ENCODE peak calls at places on chromosomes 2 and 18, in nine cellular contexts. I, F, E, Y, Q, K, R, S and A are unnamed samples.
A peak's percentile ranks its signal among the peaks of the same experiment; 100 is the strongest.

GRCh38 chr2:72291059-72291458 is 143.4 kb upstream of the CYP26B1 start:
- DNase-seq in I (no peak), F (no peak), E (no peak), Y (no peak), Q (peak; percentile 49), K (no peak), R (no peak), S (peak; percentile 50), A (no peak)

GRCh38 chr2:42064417-42064942 is 16.7 kb downstream of the PKDCC start:
- DNase-seq in I (no peak), F (peak; percentile 68), E (no peak), Y (no peak), Q (peak; percentile 72), K (no peak), R (no peak), S (peak; percentile 81), A (no peak)

GRCh38 chr2:102588213-102588939 is 31.0 kb upstream of the SLC9A2 start:
- DNase-seq in I (no peak), F (no peak), E (no peak), Y (no peak), Q (no peak), K (no peak), R (no peak), S (no peak), A (no peak)

GRCh38 chr2:145685323-145686050 is 1165.6 kb upstream of the ZEB2 start:
- DNase-seq in I (no peak), F (no peak), E (no peak), Y (no peak), Q (no peak), K (no peak), R (no peak), S (peak; percentile 68), A (no peak)

GRCh38 chr18:41391616-41392610 is 563.1 kb upstream of the PIK3C3 start:
- DNase-seq in I (peak; percentile 17), F (peak; percentile 27), E (peak; percentile 91), Y (peak; percentile 66), Q (peak; percentile 59), K (peak; percentile 51), R (peak; percentile 7), S (peak; percentile 85), A (peak; percentile 85)

GRCh38 chr2:181742908-181743722 is 62.8 kb upstream of the NEUROD1 start:
- DNase-seq in I (peak; percentile 52), F (peak; percentile 45), E (peak; percentile 60), Y (peak; percentile 17), Q (peak; percentile 50), K (peak; percentile 40), R (peak; percentile 18), S (peak; percentile 76), A (no peak)

GRCh38 chr2:181258761-181259160 is 198.4 kb upstream of the ITGA4 start:
- DNase-seq in I (no peak), F (peak; percentile 93), E (no peak), Y (no peak), Q (peak; percentile 86), K (no peak), R (no peak), S (peak; percentile 66), A (no peak)

GRCh38 chr2:218802595-218802994 is 20.6 kb downstream of the CYP27A1 start:
- DNase-seq in I (no peak), F (no peak), E (no peak), Y (no peak), Q (no peak), K (no peak), R (no peak), S (no peak), A (no peak)

GRCh38 chr2:145546091-145546490 is 1026.2 kb upstream of the ZEB2 start:
- DNase-seq in I (no peak), F (peak; percentile 18), E (no peak), Y (no peak), Q (peak; percentile 29), K (no peak), R (no peak), S (peak; percentile 24), A (no peak)

GRCh38 chr2:197251576-197251975 is 59.0 kb downstream of the ANKRD44 start:
- DNase-seq in I (no peak), F (peak; percentile 27), E (no peak), Y (no peak), Q (no peak), K (no peak), R (no peak), S (peak; percentile 50), A (no peak)

GRCh38 chr2:54438271-54438670 is 17.9 kb upstream of the SPTBN1 start:
- DNase-seq in I (no peak), F (no peak), E (peak; percentile 17), Y (no peak), Q (no peak), K (no peak), R (peak; percentile 38), S (peak; percentile 71), A (no peak)

GRCh38 chr2:174544156-174544555 is 53.4 kb downstream of the WIPF1 start:
- DNase-seq in I (no peak), F (no peak), E (no peak), Y (no peak), Q (no peak), K (no peak), R (no peak), S (peak; percentile 18), A (no peak)

GRCh38 chr18:28890796-28891195 is 713.9 kb upstream of the CDH2 start:
- DNase-seq in I (no peak), F (no peak), E (no peak), Y (no peak), Q (no peak), K (no peak), R (no peak), S (no peak), A (no peak)

DNA sequence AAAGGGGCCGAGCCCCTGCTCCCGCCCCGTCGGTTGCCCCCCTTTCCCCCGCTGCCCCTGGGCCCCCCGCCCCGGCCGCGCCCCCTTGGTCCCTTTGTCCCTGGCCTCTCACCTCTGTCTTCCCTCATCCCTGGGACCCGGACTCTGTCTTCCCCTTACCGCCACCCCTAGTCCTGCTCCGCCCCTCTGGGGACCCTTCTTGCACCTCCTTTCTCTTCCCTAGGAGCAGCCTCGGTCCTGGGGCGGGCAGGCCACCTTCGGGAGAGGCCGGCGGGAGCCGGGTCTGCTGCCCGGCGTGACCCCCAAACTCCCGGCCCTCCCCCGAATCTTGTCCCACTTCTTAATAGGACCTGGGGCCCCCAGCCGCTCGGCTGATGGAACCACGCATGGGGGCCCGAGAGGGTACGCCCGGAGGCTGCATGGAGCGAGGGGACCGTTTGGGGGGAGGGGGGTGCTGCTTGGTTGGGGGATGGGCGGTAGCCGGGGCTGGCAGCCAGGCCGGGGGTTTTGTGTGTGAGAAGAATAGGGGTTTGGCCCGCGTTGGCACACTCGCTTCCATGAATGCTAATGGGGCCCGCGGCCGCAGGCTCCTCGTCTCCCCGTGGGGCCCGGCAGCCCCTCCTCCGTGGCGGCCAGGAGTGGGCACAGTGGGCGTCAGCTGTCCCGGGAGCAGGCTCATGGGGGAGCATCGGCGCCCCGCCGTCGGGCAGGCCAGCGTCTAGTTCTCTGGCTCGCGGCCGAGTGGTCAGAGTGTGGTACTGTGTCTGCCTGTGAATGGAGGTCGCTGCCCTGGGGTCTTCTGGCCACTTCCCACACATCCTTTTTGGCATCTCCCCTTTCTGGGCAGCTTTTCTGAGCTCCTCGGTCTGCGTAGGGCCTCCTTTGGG is 951 bp downstream of the GAREM2 start:
- DNase-seq in I (no peak), F (no peak), E (peak; percentile 56), Y (no peak), Q (no peak), K (no peak), R (no peak), S (no peak), A (no peak)
- TF ChIP-seq CTCF in I (no peak), F (no peak), E (no peak), Y (no peak), Q (no peak), K (no peak), R (no peak), S (no peak), A (no peak)

DNA sequence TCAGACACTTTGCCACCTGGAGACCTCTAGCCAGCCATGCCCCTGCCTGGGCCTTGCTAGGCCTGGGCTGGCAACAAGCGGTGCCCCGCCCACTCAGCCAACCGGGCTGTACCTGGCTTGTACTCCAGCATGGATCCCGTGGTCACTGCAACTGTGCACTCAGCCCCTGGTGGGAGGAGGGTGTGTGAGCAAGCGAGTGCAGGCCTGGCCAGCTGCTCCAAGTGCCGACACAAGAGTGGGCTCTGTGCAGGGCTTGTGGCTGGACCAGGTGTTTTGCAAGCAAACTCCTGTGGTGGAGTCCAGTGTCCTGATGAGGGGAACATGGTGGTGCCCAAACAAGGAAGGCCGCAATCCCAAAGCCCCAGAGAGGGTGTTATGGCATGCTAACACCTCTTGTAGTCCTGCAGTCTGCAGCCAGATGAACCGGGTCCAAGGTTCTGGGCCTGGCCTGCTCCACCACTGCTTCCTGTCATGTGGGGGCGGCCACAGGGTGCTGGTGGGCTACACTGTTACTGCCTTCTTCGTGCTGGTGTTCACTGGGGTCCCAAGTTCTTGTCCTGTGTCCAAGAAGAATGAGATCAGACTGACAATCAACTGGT is 60.1 kb upstream of the CD28 start:
- DNase-seq in I (no peak), F (no peak), E (no peak), Y (no peak), Q (no peak), K (no peak), R (no peak), S (no peak), A (no peak)
- TF ChIP-seq CTCF in I (no peak), F (no peak), E (no peak), Y (no peak), Q (no peak), K (no peak), R (no peak), S (no peak), A (no peak)

DNA sequence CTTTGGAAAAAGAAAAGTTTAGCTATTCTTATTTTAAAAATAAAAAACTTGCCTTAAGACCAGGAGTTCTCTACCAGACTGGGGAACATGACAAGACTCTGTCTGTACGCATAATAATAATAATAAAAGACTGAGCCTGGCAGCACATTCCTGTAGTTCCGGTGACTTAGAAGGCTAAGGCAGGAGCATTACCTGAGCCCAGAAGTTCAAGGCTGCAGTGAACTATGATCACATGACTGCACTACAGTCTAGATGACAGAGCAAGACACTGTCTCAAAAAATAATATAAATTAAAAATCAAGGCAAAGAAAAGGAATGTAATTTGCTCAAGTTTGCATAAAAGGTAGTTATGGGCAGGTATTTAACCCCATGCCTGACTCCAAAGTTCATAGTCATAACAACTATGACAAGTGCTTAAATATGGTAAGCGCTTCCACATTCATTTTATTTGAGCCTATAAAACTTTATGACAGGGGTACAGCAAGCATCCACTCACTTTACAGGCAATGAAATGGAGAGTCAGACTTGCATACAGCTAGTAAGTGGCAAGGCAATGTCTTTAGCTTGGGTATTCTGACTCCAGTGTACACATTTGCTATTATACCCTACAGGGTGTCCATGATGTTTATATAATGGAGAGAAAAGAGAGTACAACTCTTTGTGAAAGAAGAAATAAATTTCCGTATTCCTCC is 1567.8 kb upstream of the PIK3C3 start:
- DNase-seq in I (no peak), F (no peak), E (no peak), Y (no peak), Q (no peak), K (no peak), R (no peak), S (no peak), A (no peak)
- TF ChIP-seq CTCF in I (no peak), F (no peak), E (no peak), Y (no peak), Q (no peak), K (no peak), R (no peak), S (no peak), A (no peak)

GRCh38 chr2:12987246-12987645 is 270.5 kb downstream of the TRIB2 start:
- DNase-seq in I (no peak), F (no peak), E (no peak), Y (no peak), Q (no peak), K (no peak), R (no peak), S (no peak), A (no peak)

GRCh38 chr2:12988279-12988678 is 271.5 kb downstream of the TRIB2 start:
- DNase-seq in I (no peak), F (no peak), E (no peak), Y (no peak), Q (no peak), K (no peak), R (no peak), S (no peak), A (no peak)

GRCh38 chr2:12990523-12990922 is 273.8 kb downstream of the TRIB2 start:
- DNase-seq in I (no peak), F (no peak), E (no peak), Y (no peak), Q (no peak), K (no peak), R (no peak), S (no peak), A (no peak)
- TF ChIP-seq CTCF in I (no peak), F (peak; percentile 16), E (peak; percentile 55), Y (peak; percentile 24), Q (peak; percentile 31), K (peak; percentile 42), R (peak; percentile 44), S (peak; percentile 39), A (peak; percentile 27)